ENCODE peak calls at places on chromosome 5, in six cellular contexts. U is HS-5, H is choroid plexus epithelial cell, J is ureter, O is Ammon's horn, Q is tibial artery. X is an unnamed sample.

GRCh38 chr5:83711982-83712601 is 8.6 kb downstream of the HAPLN1 start:
- DNase-seq in O (peak; percentile 45), Q (peak; percentile 57), U (peak; percentile 34), J (no peak), H (peak; percentile 70), X (peak; percentile 35)

GRCh38 chr5:97494465-97494864 is 311.4 kb upstream of the RIOK2 start:
- DNase-seq in H (no peak), J (no peak), O (no peak), U (no peak), Q (no peak), X (no peak)

GRCh38 chr5:76133967-76134366 is 50.8 kb downstream of the SV2C start:
- DNase-seq in H (no peak), J (no peak), O (no peak), Q (no peak), U (no peak), X (no peak)

GRCh38 chr5:61817472-61818326 is 485.6 kb downstream of the ZSWIM6 start:
- DNase-seq in O (peak; percentile 91), H (peak; percentile 68), Q (peak; percentile 45), U (peak; percentile 18), J (no peak), X (peak; percentile 39)

GRCh38 chr5:160342413-160342941 is 27.9 kb downstream of the C1QTNF2 start:
- DNase-seq in U (peak; percentile 28), H (peak; percentile 50), O (no peak), J (no peak), Q (no peak), X (peak; percentile 61)

GRCh38 chr5:114448496-114448895 is 86.6 kb downstream of the KCNN2 start:
- DNase-seq in J (no peak), Q (no peak), H (no peak), U (no peak), O (no peak), X (peak; percentile 7)

GRCh38 chr5:39892708-39893107 is 467.9 kb upstream of the DAB2 start:
- DNase-seq in U (peak; percentile 18), O (no peak), J (no peak), H (peak; percentile 59), Q (no peak), X (no peak)

GRCh38 chr5:112757468-112758208 is 20.0 kb downstream of the APC start:
- DNase-seq in H (peak; percentile 82), J (no peak), U (no peak), Q (no peak), O (peak; percentile 78), X (peak; percentile 68)

GRCh38 chr5:170338272-170338671 is 40.7 kb upstream of the LCP2 start:
- DNase-seq in Q (no peak), U (no peak), H (no peak), O (no peak), J (no peak), X (no peak)